ENCODE peak calls at places on chromosomes 12 and 14, in five cellular contexts. W is astrocyte, T is A549, E is PC-3, H is mammary epithelial cell. B is an unnamed sample.

GRCh38 chr14:90782892-90783291 is 33.3 kb downstream of the TTC7B start:
- DNase-seq in W (no peak), T (no peak), E (no peak), H (no peak), B (no peak)

GRCh38 chr12:100293017-100293416 is 26.0 kb downstream of the SCYL2 start:
- DNase-seq in W (no peak), T (no peak), E (no peak), H (peak), B (no peak)

GRCh38 chr12:62282375-62282774 is 22.2 kb downstream of the USP15 start:
- DNase-seq in W (no peak), T (no peak), E (no peak), H (no peak), B (no peak)

GRCh38 chr12:8033153-8034044 is 883 bp downstream of the FOXJ2 start:
- DNase-seq in W (peak), T (peak), E (peak), H (peak), B (peak)

GRCh38 chr14:105328070-105328677 is 13.6 kb downstream of the PACS2 start:
- DNase-seq in W (no peak), T (no peak), E (no peak), H (no peak), B (no peak)

GRCh38 chr14:23563473-23564180 is 4.0 kb downstream of the AP1G2 start:
- DNase-seq in W (no peak), T (no peak), E (no peak), H (no peak), B (no peak)

GRCh38 chr14:33836895-33837577 is 113.8 kb downstream of the EGLN3 start:
- DNase-seq in W (no peak), T (no peak), E (no peak), H (no peak), B (no peak)

GRCh38 chr12:1760566-1761382 is 59.6 kb upstream of the LRTM2 start:
- DNase-seq in W (peak), T (peak), E (no peak), H (peak), B (no peak)

GRCh38 chr12:11705010-11705409 is 55.5 kb downstream of the ETV6 start:
- DNase-seq in W (peak), T (peak), E (peak), H (peak), B (no peak)

GRCh38 chr14:27587103-27587502 is 989.3 kb upstream of the NOVA1 start:
- DNase-seq in W (no peak), T (no peak), E (no peak), H (no peak), B (no peak)

GRCh38 chr12:52862023-52862422 is 13.2 kb upstream of the KRT78 start:
- DNase-seq in W (no peak), T (no peak), E (peak), H (no peak), B (no peak)

GRCh38 chr12:32681272-32681671 is 2.2 kb downstream of the DNM1L start:
- DNase-seq in W (no peak), T (no peak), E (no peak), H (no peak), B (no peak)

GRCh38 chr12:92989715-92990484 is 60.8 kb upstream of the EEA1 start:
- DNase-seq in W (no peak), T (no peak), E (no peak), H (no peak), B (no peak)

GRCh38 chr12:19641235-19642080 is 202.2 kb downstream of the AEBP2 start:
- DNase-seq in W (peak), T (no peak), E (no peak), H (no peak), B (no peak)

GRCh38 chr12:31002999-31003398 is 70.7 kb upstream of the DDX11 start:
- DNase-seq in W (peak), T (peak), E (no peak), H (peak), B (no peak)

DNA sequence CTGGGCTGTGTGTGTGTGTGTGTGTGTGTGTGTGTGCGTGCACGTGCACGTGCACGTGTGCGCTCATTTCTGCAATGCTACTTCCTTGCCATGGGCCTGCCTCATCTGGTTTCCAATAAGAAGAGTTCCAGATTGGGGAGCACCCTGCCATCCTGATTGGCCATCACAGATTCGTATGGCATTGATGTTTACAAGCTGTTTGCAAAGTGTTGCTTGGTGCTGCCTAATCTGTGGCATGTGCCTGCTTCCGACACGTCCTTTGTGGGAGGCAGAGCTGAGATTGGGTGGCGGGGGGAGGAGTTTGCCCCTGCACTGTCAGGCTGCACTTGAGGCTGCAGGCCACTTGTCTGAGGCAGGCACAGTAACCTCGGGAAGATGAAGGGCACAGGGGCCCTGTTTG is 39.2 kb downstream of the SAMD4A start:
- DNase-seq in W (peak), T (no peak), E (no peak), H (no peak), B (no peak)
- H3K4me2 ChIP-seq in W (peak), T (no peak), E (no peak), H (no peak), B (no peak)

GRCh38 chr12:74586251-74586650 is 48.6 kb downstream of the ATXN7L3B start:
- DNase-seq in W (no peak), T (no peak), E (no peak), H (no peak), B (no peak)
- H3K4me2 ChIP-seq in W (no peak), T (no peak), E (no peak), H (no peak), B (no peak)

GRCh38 chr14:76376409-76376877 is 506 bp downstream of the ESRRB start:
- DNase-seq in W (no peak), T (no peak), E (no peak), H (no peak), B (no peak)
- H3K4me2 ChIP-seq in W (peak), T (peak), E (peak), H (peak), B (no peak)

GRCh38 chr12:109069307-109070231 is 17.2 kb downstream of the USP30 start:
- DNase-seq in W (no peak), T (no peak), E (no peak), H (no peak), B (no peak)

GRCh38 chr12:109074866-109075265 is 18.4 kb downstream of the ALKBH2 start:
- DNase-seq in W (no peak), T (no peak), E (no peak), H (no peak), B (no peak)
- H3K4me2 ChIP-seq in W (no peak), T (no peak), E (no peak), H (no peak), B (no peak)

GRCh38 chr14:100568998-100569733 is 18.1 kb downstream of the BEGAIN start:
- DNase-seq in W (no peak), T (no peak), E (no peak), H (no peak), B (no peak)

GRCh38 chr14:100569734-100570251 is 17.4 kb downstream of the BEGAIN start:
- DNase-seq in W (no peak), T (no peak), E (no peak), H (no peak), B (no peak)

GRCh38 chr14:100571837-100572236 is 15.4 kb downstream of the BEGAIN start:
- DNase-seq in W (no peak), T (no peak), E (no peak), H (no peak), B (no peak)

GRCh38 chr14:100573009-100573756 is 14.0 kb downstream of the BEGAIN start:
- DNase-seq in W (no peak), T (no peak), E (no peak), H (no peak), B (peak)

DNA sequence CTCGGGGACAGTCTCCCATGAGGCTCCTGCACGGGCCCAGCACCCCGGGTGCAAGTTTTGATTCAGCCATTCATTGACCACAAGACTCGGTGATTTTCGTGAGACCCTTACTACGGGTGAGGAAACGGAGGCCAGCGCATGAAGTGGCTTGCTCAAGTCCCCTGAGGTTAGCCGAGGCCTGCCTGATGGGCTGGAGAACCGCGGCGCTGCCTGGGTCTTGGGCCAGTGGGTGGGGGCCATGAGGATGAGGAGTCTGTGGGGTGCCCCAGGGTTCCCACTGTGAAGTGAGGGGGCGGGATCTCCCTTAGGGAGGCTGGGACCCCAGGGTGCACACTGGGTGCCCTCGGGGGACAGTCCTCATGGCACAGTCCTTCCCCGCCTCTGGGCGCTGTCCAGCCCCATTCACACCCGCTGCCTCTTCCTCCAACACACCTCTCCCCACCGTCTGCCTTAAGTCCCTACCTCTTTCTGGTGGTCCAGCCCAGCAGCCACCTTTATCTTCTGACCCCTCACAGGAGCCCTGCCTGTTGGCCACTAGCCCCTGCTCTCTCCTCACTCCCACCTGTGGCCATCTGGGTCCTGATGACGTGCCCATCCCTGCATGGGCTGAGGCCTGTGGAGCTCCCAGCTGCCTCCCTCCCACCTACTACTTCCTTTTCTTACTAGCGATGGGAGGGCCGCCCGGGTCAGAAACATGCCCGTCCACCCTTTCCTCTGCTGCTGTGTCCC is 16.3 kb downstream of the BEGAIN start:
- DNase-seq in W (no peak), T (no peak), E (no peak), H (no peak), B (no peak)
- H3K4me2 ChIP-seq in W (no peak), T (no peak), E (no peak), H (no peak), B (no peak)

B was measured in OCI-LY7.